ENCODE peak calls at places on chromosomes 5 and 9, in four cellular contexts. M, S, I and T are unnamed samples.

GRCh38 chr9:37994639-37995347 is 74.2 kb downstream of the SHB start:
- DNase-seq in M (peak), S (peak), I (no peak), T (peak)

GRCh38 chr5:127666043-127666716 is 17.3 kb downstream of the CTXN3 start:
- DNase-seq in M (no peak), S (no peak), I (no peak), T (no peak)

GRCh38 chr9:71944754-71945409 is 33.4 kb downstream of the C9orf85 start:
- DNase-seq in M (no peak), S (no peak), I (no peak), T (no peak)

GRCh38 chr9:133269537-133270357 is 5.3 kb downstream of the ABO start:
- DNase-seq in M (peak), S (no peak), I (no peak), T (no peak)

GRCh38 chr5:95283761-95284511 is 958 bp downstream of the MCTP1 start:
- DNase-seq in M (peak), S (peak), I (no peak), T (peak)

GRCh38 chr5:6772886-6773285 is 59.7 kb downstream of the TENT4A start:
- DNase-seq in M (no peak), S (no peak), I (no peak), T (peak)

GRCh38 chr9:117783828-117784227 is 79.6 kb downstream of the TLR4 start:
- DNase-seq in M (no peak), S (no peak), I (no peak), T (peak)

GRCh38 chr5:18397393-18397792 is 763.1 kb downstream of the TAF11L14 start:
- DNase-seq in M (no peak), S (no peak), I (no peak), T (peak)

GRCh38 chr9:98986866-98987653 is 43.4 kb downstream of the COL15A1 start:
- DNase-seq in M (no peak), S (no peak), I (no peak), T (no peak)

GRCh38 chr9:93136693-93137092 is 2.6 kb upstream of the NINJ1 start:
- DNase-seq in M (no peak), S (no peak), I (no peak), T (no peak)

GRCh38 chr5:160023883-160024635 is 15.1 kb downstream of the TTC1 start:
- DNase-seq in M (no peak), S (no peak), I (no peak), T (no peak)

GRCh38 chr9:100575765-100576368 is 2.0 kb upstream of the CAVIN4 start:
- DNase-seq in M (no peak), S (no peak), I (no peak), T (no peak)

GRCh38 chr9:136403538-136403914 is 3.6 kb upstream of the SNAPC4 start:
- DNase-seq in M (peak), S (no peak), I (peak), T (no peak)

GRCh38 chr9:84296146-84296843 is 44.3 kb downstream of the SLC28A3 start:
- DNase-seq in M (no peak), S (no peak), I (no peak), T (no peak)

GRCh38 chr9:118614011-118614410 is 755.2 kb downstream of the BRINP1 start:
- DNase-seq in M (no peak), S (no peak), I (no peak), T (peak)

GRCh38 chr9:129669141-129669718 is 3.8 kb downstream of the PRRX2 start:
- DNase-seq in M (no peak), S (no peak), I (no peak), T (no peak)

GRCh38 chr9:83544002-83544698 is 5.9 kb upstream of the FRMD3 start:
- DNase-seq in M (peak), S (peak), I (no peak), T (peak)

GRCh38 chr9:72185561-72185960 is 36.3 kb downstream of the GDA start:
- DNase-seq in M (no peak), S (no peak), I (no peak), T (peak)

GRCh38 chr5:126464959-126465358 is 41.8 kb downstream of the GRAMD2B start:
- DNase-seq in M (no peak), S (no peak), I (no peak), T (peak)

GRCh38 chr5:151017897-151018296 is 2.5 kb upstream of the GPX3 start:
- DNase-seq in M (no peak), S (no peak), I (no peak), T (no peak)

GRCh38 chr9:127931092-127931881 is 710 bp upstream of the PIP5KL1 start:
- DNase-seq in M (peak), S (no peak), I (no peak), T (peak)

GRCh38 chr5:66840527-66841013 is 244.4 kb downstream of the MAST4 start:
- DNase-seq in M (no peak), S (no peak), I (no peak), T (no peak)

GRCh38 chr5:93886098-93886806 is 144.9 kb upstream of the POU5F2 start:
- DNase-seq in M (no peak), S (no peak), I (no peak), T (peak)